ENCODE peak calls at places on chromosomes 5 and 9, in five cellular contexts. One of them, this sample, is unnamed. For H3K27me3, the result is how much of the 10 kb centered on the place peaks cover.

GRCh38 chr5:135429326-135429725 is 17.8 kb downstream of the DCANP1 start:
- DNase-seq in ovary: no peak
- DNase-seq in upper lobe of left lung: no peak
- DNase-seq in transverse colon: no peak
- DNase-seq in K562: no peak
- DNase-seq in this sample: no peak

GRCh38 chr5:18653216-18653752 is 1019.0 kb downstream of the TAF11L14 start:
- DNase-seq in ovary: no peak
- DNase-seq in upper lobe of left lung: no peak
- DNase-seq in transverse colon: no peak
- DNase-seq in K562: no peak
- DNase-seq in this sample: no peak

GRCh38 chr5:154523704-154524103 is 45.7 kb upstream of the HAND1 start:
- DNase-seq in ovary: no peak
- DNase-seq in upper lobe of left lung: no peak
- DNase-seq in transverse colon: no peak
- DNase-seq in K562: peak
- DNase-seq in this sample: no peak

GRCh38 chr5:53456366-53456765 is 24.1 kb upstream of the FST start:
- DNase-seq in ovary: no peak
- DNase-seq in upper lobe of left lung: no peak
- DNase-seq in transverse colon: no peak
- DNase-seq in K562: no peak
- DNase-seq in this sample: no peak

GRCh38 chr9:108270041-108270440 is 585.7 kb downstream of the ACTL7B start:
- DNase-seq in ovary: no peak
- DNase-seq in upper lobe of left lung: no peak
- DNase-seq in transverse colon: no peak
- DNase-seq in K562: no peak
- DNase-seq in this sample: no peak

GRCh38 chr5:1666221-1666620 is 133.4 kb downstream of the MRPL36 start:
- DNase-seq in ovary: no peak
- DNase-seq in upper lobe of left lung: no peak
- DNase-seq in transverse colon: no peak
- DNase-seq in K562: no peak
- DNase-seq in this sample: no peak

GRCh38 chr5:158198636-158199035 is 339.7 kb upstream of the CLINT1 start:
- DNase-seq in ovary: no peak
- DNase-seq in upper lobe of left lung: no peak
- DNase-seq in transverse colon: no peak
- DNase-seq in K562: no peak
- DNase-seq in this sample: no peak

GRCh38 chr9:6805532-6805931 is 47.8 kb downstream of the KDM4C start:
- DNase-seq in ovary: no peak
- DNase-seq in upper lobe of left lung: no peak
- DNase-seq in transverse colon: no peak
- DNase-seq in K562: no peak
- DNase-seq in this sample: no peak

GRCh38 chr5:126251024-126251423 is 172.2 kb upstream of the GRAMD2B start:
- DNase-seq in ovary: no peak
- DNase-seq in upper lobe of left lung: no peak
- DNase-seq in transverse colon: no peak
- DNase-seq in K562: no peak
- DNase-seq in this sample: no peak

GRCh38 chr5:32583582-32584232 is 1.6 kb upstream of the SUB1 start:
- DNase-seq in ovary: no peak
- DNase-seq in upper lobe of left lung: no peak
- DNase-seq in transverse colon: peak
- DNase-seq in K562: no peak
- DNase-seq in this sample: no peak

GRCh38 chr5:31867219-31867618 is 228.3 kb downstream of the PDZD2 start:
- DNase-seq in ovary: no peak
- DNase-seq in upper lobe of left lung: no peak
- DNase-seq in transverse colon: no peak
- DNase-seq in K562: no peak
- DNase-seq in this sample: no peak

GRCh38 chr9:101840694-101841188 is 102.3 kb upstream of the GRIN3A start:
- DNase-seq in ovary: no peak
- DNase-seq in upper lobe of left lung: no peak
- DNase-seq in transverse colon: no peak
- DNase-seq in K562: peak
- DNase-seq in this sample: no peak

GRCh38 chr5:138969323-138970013 is 94.3 kb upstream of the LRRTM2 start:
- DNase-seq in ovary: no peak
- DNase-seq in upper lobe of left lung: peak
- DNase-seq in transverse colon: no peak
- DNase-seq in K562: no peak
- DNase-seq in this sample: no peak

GRCh38 chr5:23727271-23727670 is 219.9 kb downstream of the PRDM9 start:
- DNase-seq in ovary: no peak
- DNase-seq in upper lobe of left lung: no peak
- DNase-seq in transverse colon: no peak
- DNase-seq in K562: peak
- DNase-seq in this sample: no peak

GRCh38 chr5:168227001-168227400 is 64.4 kb upstream of the WWC1 start:
- DNase-seq in ovary: no peak
- DNase-seq in upper lobe of left lung: peak
- DNase-seq in transverse colon: no peak
- DNase-seq in K562: no peak
- DNase-seq in this sample: no peak

GRCh38 chr9:132384376-132384775 is 22.3 kb downstream of the TTF1 start:
- DNase-seq in ovary: no peak
- DNase-seq in upper lobe of left lung: no peak
- DNase-seq in transverse colon: no peak
- DNase-seq in K562: no peak
- DNase-seq in this sample: no peak

GRCh38 chr5:61731946-61732314 is 399.9 kb downstream of the ZSWIM6 start:
- DNase-seq in ovary: peak
- DNase-seq in upper lobe of left lung: no peak
- DNase-seq in transverse colon: no peak
- DNase-seq in K562: no peak
- DNase-seq in this sample: no peak

GRCh38 chr9:120619751-120620655 is 40.0 kb upstream of the CDK5RAP2 start:
- DNase-seq in ovary: peak
- DNase-seq in upper lobe of left lung: peak
- DNase-seq in transverse colon: peak
- DNase-seq in K562: peak
- DNase-seq in this sample: peak

GRCh38 chr5:121164632-121165031 is 687.0 kb upstream of the FTMT start:
- DNase-seq in ovary: no peak
- DNase-seq in upper lobe of left lung: no peak
- DNase-seq in transverse colon: no peak
- DNase-seq in K562: peak
- DNase-seq in this sample: no peak

GRCh38 chr5:93117753-93118531 is 463.1 kb downstream of the NR2F1-AS1 start:
- DNase-seq in ovary: no peak
- DNase-seq in upper lobe of left lung: no peak
- DNase-seq in transverse colon: no peak
- DNase-seq in K562: no peak
- DNase-seq in this sample: no peak

GRCh38 chr9:38094165-38094564 is 25.1 kb upstream of the SHB start:
- DNase-seq in ovary: no peak
- DNase-seq in upper lobe of left lung: no peak
- DNase-seq in transverse colon: no peak
- DNase-seq in K562: no peak
- DNase-seq in this sample: no peak

GRCh38 chr5:172769598-172770373 is 1.2 kb downstream of the DUSP1 start:
- DNase-seq in ovary: peak
- DNase-seq in upper lobe of left lung: peak
- DNase-seq in transverse colon: peak
- DNase-seq in K562: no peak
- DNase-seq in this sample: peak

GRCh38 chr5:118956727-118957126 is 31.6 kb downstream of the DTWD2 start:
- DNase-seq in ovary: no peak
- DNase-seq in upper lobe of left lung: no peak
- DNase-seq in transverse colon: no peak
- DNase-seq in K562: peak
- DNase-seq in this sample: no peak

GRCh38 chr9:131500939-131501541 is 1.7 kb upstream of the POMT1 start:
- DNase-seq in ovary: no peak
- DNase-seq in upper lobe of left lung: no peak
- DNase-seq in transverse colon: no peak
- DNase-seq in K562: peak
- DNase-seq in this sample: no peak

GRCh38 chr5:92364986-92365550 is 982.0 kb upstream of the ARRDC3 start:
- DNase-seq in ovary: peak
- DNase-seq in upper lobe of left lung: no peak
- DNase-seq in transverse colon: no peak
- DNase-seq in K562: no peak
- DNase-seq in this sample: no peak

GRCh38 chr5:94793816-94794198 is 175.3 kb downstream of the SLF1 start:
- DNase-seq in ovary: no peak
- DNase-seq in upper lobe of left lung: no peak
- DNase-seq in transverse colon: no peak
- DNase-seq in K562: no peak
- DNase-seq in this sample: no peak

GRCh38 chr5:137015540-137016116 is 483.5 kb downstream of the SPOCK1 start:
- DNase-seq in ovary: no peak
- DNase-seq in upper lobe of left lung: no peak
- DNase-seq in transverse colon: no peak
- DNase-seq in K562: no peak
- DNase-seq in this sample: no peak

GRCh38 chr5:119876522-119876921 is 247.2 kb downstream of the FAM170A start:
- DNase-seq in ovary: no peak
- DNase-seq in upper lobe of left lung: no peak
- DNase-seq in transverse colon: no peak
- DNase-seq in K562: no peak
- DNase-seq in this sample: no peak

DNA sequence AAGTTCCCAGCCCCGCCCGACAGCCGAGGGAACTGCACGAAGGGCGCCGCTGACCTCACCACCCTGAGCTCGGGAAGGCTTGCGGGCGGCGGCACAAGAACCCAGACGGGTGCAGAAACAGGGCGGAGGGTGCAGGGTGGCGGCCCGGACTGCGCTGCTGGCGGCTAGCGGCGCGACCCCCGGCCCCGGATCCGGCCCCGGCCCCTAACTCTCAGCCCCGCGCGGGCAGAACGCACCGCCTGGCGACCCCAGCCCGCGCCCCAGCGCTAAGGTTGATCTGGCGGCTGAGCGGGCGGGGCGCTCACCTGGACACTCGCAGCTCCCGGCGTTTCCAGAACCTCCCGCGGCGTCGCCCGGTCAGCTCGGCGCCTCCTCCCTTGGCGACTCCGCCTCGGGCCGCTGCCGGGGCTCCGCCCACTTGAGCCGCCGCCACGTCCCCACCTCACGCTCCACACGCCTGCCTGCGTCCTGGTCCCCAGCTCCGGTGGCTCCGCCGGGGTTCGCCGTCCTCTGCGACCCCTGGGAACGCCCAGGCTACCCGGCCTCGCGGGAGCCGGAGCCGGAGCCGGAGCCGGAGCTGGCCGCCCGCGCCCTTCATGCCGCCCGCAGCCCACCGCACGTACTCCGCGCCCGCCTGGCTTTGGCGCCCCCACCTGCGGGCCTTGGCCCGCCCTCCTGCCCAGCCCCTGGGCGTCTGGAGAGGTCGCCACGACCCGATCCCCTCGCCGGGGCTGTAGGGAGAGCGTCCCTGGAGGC is at the start of gene P4HA2:
- DNase-seq in ovary: peak
- DNase-seq in upper lobe of left lung: peak
- DNase-seq in transverse colon: peak
- DNase-seq in K562: peak
- DNase-seq in this sample: peak
- TF ChIP-seq CTCF in ovary: peak
- TF ChIP-seq CTCF in upper lobe of left lung: peak
- TF ChIP-seq CTCF in transverse colon: peak
- TF ChIP-seq CTCF in K562: peak
- TF ChIP-seq CTCF in this sample: peak

GRCh38 chr9:133607976-133608375 is 1.2 kb downstream of the FAM163B start:
- DNase-seq in ovary: no peak
- DNase-seq in upper lobe of left lung: no peak
- DNase-seq in transverse colon: no peak
- DNase-seq in K562: no peak
- DNase-seq in this sample: no peak

GRCh38 chr9:133609311-133610098 is at the start of gene FAM163B:
- DNase-seq in ovary: peak
- DNase-seq in upper lobe of left lung: no peak
- DNase-seq in transverse colon: no peak
- DNase-seq in K562: peak
- DNase-seq in this sample: no peak

GRCh38 chr9:133607381-133607780 is 1.8 kb downstream of the FAM163B start:
- DNase-seq in ovary: no peak
- DNase-seq in upper lobe of left lung: no peak
- DNase-seq in transverse colon: no peak
- DNase-seq in K562: no peak
- DNase-seq in this sample: no peak

GRCh38 chr9:133608881-133609280 is 308 bp downstream of the FAM163B start:
- DNase-seq in ovary: no peak
- DNase-seq in upper lobe of left lung: no peak
- DNase-seq in transverse colon: no peak
- DNase-seq in K562: no peak
- DNase-seq in this sample: no peak

GRCh38 chr9:133608382-133608781 is 807 bp downstream of the FAM163B start:
- DNase-seq in ovary: no peak
- DNase-seq in upper lobe of left lung: no peak
- DNase-seq in transverse colon: no peak
- DNase-seq in K562: no peak
- DNase-seq in this sample: no peak
- H3K27me3 ChIP-seq in ovary: under half
- H3K27me3 ChIP-seq in upper lobe of left lung: under half
- H3K27me3 ChIP-seq in transverse colon: half or more
- H3K27me3 ChIP-seq in K562: under half
- H3K27me3 ChIP-seq in this sample: half or more

DNA sequence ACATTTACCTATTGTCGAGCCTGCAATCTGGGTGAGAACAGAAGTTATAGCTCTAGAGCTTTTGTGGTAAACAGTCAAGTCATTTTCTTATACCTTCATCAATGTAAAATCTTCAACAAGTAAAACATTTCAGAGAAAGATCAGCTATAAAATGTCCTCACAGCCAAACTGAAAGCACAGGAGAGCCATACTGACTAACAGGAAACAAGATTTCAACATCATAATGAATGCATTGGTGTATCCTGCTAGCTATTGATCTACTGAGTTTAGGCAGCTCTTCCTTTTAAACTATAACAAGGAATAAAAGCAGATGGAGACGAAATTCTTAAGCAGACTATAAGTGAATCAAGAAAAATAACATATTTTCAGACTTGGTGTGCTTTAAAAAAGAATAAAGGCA is 1522.9 kb upstream of the WWC1 start:
- DNase-seq in ovary: no peak
- DNase-seq in upper lobe of left lung: no peak
- DNase-seq in transverse colon: no peak
- DNase-seq in K562: no peak
- DNase-seq in this sample: no peak
- TF ChIP-seq EP300 in ovary: no peak
- TF ChIP-seq EP300 in upper lobe of left lung: no peak
- TF ChIP-seq EP300 in transverse colon: no peak
- TF ChIP-seq EP300 in K562: no peak
- TF ChIP-seq EP300 in this sample: no peak

DNA sequence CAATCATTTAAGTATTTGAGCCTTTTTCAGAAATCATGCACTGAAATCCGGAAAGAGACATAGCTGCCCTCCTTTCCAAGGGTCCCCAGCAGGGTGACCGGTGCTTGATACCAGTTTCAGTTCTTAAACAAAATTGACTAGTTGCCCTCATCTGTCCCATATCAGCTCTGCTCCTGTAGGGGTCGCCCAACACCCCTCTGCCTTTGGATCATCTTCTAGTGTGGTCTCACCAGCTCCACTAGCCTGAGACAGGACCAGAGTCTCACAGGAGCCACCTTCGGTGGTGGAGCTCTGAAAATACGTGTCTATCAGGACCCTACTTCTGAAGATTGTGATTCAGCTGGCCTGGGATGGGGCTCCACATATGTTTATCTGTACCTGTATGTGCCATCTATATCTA is 428.2 kb downstream of the ENC1 start:
- DNase-seq in ovary: no peak
- DNase-seq in upper lobe of left lung: no peak
- DNase-seq in transverse colon: peak
- DNase-seq in K562: peak
- DNase-seq in this sample: no peak
- TF ChIP-seq CTCF in ovary: no peak
- TF ChIP-seq CTCF in upper lobe of left lung: no peak
- TF ChIP-seq CTCF in transverse colon: no peak
- TF ChIP-seq CTCF in K562: peak
- TF ChIP-seq CTCF in this sample: no peak